ENCODE peak calls at places on chromosomes 3 and 15, in five cellular contexts. One of them, this sample, is unnamed.

GRCh38 chr15:92677998-92678397 is 22.4 kb upstream of the FAM174B start:
- DNase-seq in epithelial cell of esophagus: no peak
- DNase-seq in astrocyte of the cerebellum: no peak
- DNase-seq in GM12865: no peak
- DNase-seq in kidney: no peak
- DNase-seq in this sample: no peak

GRCh38 chr3:64073362-64073761 is 50.1 kb upstream of the PSMD6 start:
- DNase-seq in epithelial cell of esophagus: no peak
- DNase-seq in astrocyte of the cerebellum: no peak
- DNase-seq in GM12865: no peak
- DNase-seq in kidney: no peak
- DNase-seq in this sample: no peak

GRCh38 chr3:121660356-121661171 is at the start of gene HCLS1:
- DNase-seq in epithelial cell of esophagus: peak; percentile 20
- DNase-seq in astrocyte of the cerebellum: no peak
- DNase-seq in GM12865: peak; percentile 90
- DNase-seq in kidney: peak; percentile 75
- DNase-seq in this sample: no peak

GRCh38 chr3:5442106-5442785 is 254.7 kb downstream of the EDEM1 start:
- DNase-seq in epithelial cell of esophagus: peak; percentile 94
- DNase-seq in astrocyte of the cerebellum: no peak
- DNase-seq in GM12865: no peak
- DNase-seq in kidney: no peak
- DNase-seq in this sample: no peak

GRCh38 chr15:85592148-85592547 is 202.6 kb downstream of the KLHL25 start:
- DNase-seq in epithelial cell of esophagus: peak; percentile 86
- DNase-seq in astrocyte of the cerebellum: peak; percentile 77
- DNase-seq in GM12865: no peak
- DNase-seq in kidney: no peak
- DNase-seq in this sample: no peak

GRCh38 chr3:111809196-111809595 is 49.9 kb upstream of the PHLDB2 start:
- DNase-seq in epithelial cell of esophagus: no peak
- DNase-seq in astrocyte of the cerebellum: peak; percentile 68
- DNase-seq in GM12865: no peak
- DNase-seq in kidney: no peak
- DNase-seq in this sample: peak; percentile 27

GRCh38 chr3:102106421-102107097 is 257.2 kb downstream of the NFKBIZ start:
- DNase-seq in epithelial cell of esophagus: peak; percentile 41
- DNase-seq in astrocyte of the cerebellum: no peak
- DNase-seq in GM12865: no peak
- DNase-seq in kidney: no peak
- DNase-seq in this sample: no peak

GRCh38 chr3:36823806-36824205 is 59.5 kb upstream of the DCLK3 start:
- DNase-seq in epithelial cell of esophagus: no peak
- DNase-seq in astrocyte of the cerebellum: no peak
- DNase-seq in GM12865: no peak
- DNase-seq in kidney: no peak
- DNase-seq in this sample: no peak

GRCh38 chr3:12658593-12659058 is 5.3 kb downstream of the RAF1 start:
- DNase-seq in epithelial cell of esophagus: peak; percentile 35
- DNase-seq in astrocyte of the cerebellum: peak; percentile 89
- DNase-seq in GM12865: no peak
- DNase-seq in kidney: no peak
- DNase-seq in this sample: peak; percentile 84

GRCh38 chr15:37907136-37907535 is 27.3 kb upstream of the TMCO5A start:
- DNase-seq in epithelial cell of esophagus: peak; percentile 68
- DNase-seq in astrocyte of the cerebellum: no peak
- DNase-seq in GM12865: no peak
- DNase-seq in kidney: no peak
- DNase-seq in this sample: no peak

GRCh38 chr3:27093771-27094170 is 275.4 kb downstream of the NEK10 start:
- DNase-seq in epithelial cell of esophagus: peak; percentile 51
- DNase-seq in astrocyte of the cerebellum: no peak
- DNase-seq in GM12865: no peak
- DNase-seq in kidney: no peak
- DNase-seq in this sample: no peak

GRCh38 chr15:48554112-48554511 is 91.4 kb downstream of the FBN1 start:
- DNase-seq in epithelial cell of esophagus: no peak
- DNase-seq in astrocyte of the cerebellum: no peak
- DNase-seq in GM12865: no peak
- DNase-seq in kidney: no peak
- DNase-seq in this sample: no peak

GRCh38 chr3:32859604-32860237 is 41.9 kb downstream of the TRIM71 start:
- DNase-seq in epithelial cell of esophagus: no peak
- DNase-seq in astrocyte of the cerebellum: no peak
- DNase-seq in GM12865: no peak
- DNase-seq in kidney: no peak
- DNase-seq in this sample: no peak

GRCh38 chr15:57692709-57693108 is 13.8 kb upstream of the POLR2M start:
- DNase-seq in epithelial cell of esophagus: no peak
- DNase-seq in astrocyte of the cerebellum: no peak
- DNase-seq in GM12865: no peak
- DNase-seq in kidney: no peak
- DNase-seq in this sample: no peak

GRCh38 chr3:129197341-129197740 is 13.6 kb upstream of the CNBP start:
- DNase-seq in epithelial cell of esophagus: peak; percentile 74
- DNase-seq in astrocyte of the cerebellum: no peak
- DNase-seq in GM12865: no peak
- DNase-seq in kidney: no peak
- DNase-seq in this sample: no peak

GRCh38 chr3:28752290-28752689 is 403.7 kb upstream of the AZI2 start:
- DNase-seq in epithelial cell of esophagus: no peak
- DNase-seq in astrocyte of the cerebellum: no peak
- DNase-seq in GM12865: no peak
- DNase-seq in kidney: no peak
- DNase-seq in this sample: no peak

GRCh38 chr15:45384700-45385099 is 6.4 kb upstream of the GATM start:
- DNase-seq in epithelial cell of esophagus: no peak
- DNase-seq in astrocyte of the cerebellum: no peak
- DNase-seq in GM12865: no peak
- DNase-seq in kidney: no peak
- DNase-seq in this sample: no peak

GRCh38 chr3:104598848-104599501 is 767.7 kb upstream of the ALCAM start:
- DNase-seq in epithelial cell of esophagus: peak; percentile 80
- DNase-seq in astrocyte of the cerebellum: no peak
- DNase-seq in GM12865: peak; percentile 2
- DNase-seq in kidney: no peak
- DNase-seq in this sample: no peak

GRCh38 chr3:160694345-160694744 is 17.4 kb downstream of the ARL14 start:
- DNase-seq in epithelial cell of esophagus: no peak
- DNase-seq in astrocyte of the cerebellum: no peak
- DNase-seq in GM12865: no peak
- DNase-seq in kidney: no peak
- DNase-seq in this sample: no peak

GRCh38 chr3:171061749-171062148 is 35.2 kb upstream of the SLC2A2 start:
- DNase-seq in epithelial cell of esophagus: no peak
- DNase-seq in astrocyte of the cerebellum: no peak
- DNase-seq in GM12865: no peak
- DNase-seq in kidney: no peak
- DNase-seq in this sample: no peak

GRCh38 chr3:172125963-172126403 is 86.6 kb downstream of the FNDC3B start:
- DNase-seq in epithelial cell of esophagus: no peak
- DNase-seq in astrocyte of the cerebellum: peak; percentile 33
- DNase-seq in GM12865: no peak
- DNase-seq in kidney: no peak
- DNase-seq in this sample: no peak

GRCh38 chr3:2098398-2099027 is at the start of gene CNTN4:
- DNase-seq in epithelial cell of esophagus: peak; percentile 7
- DNase-seq in astrocyte of the cerebellum: peak; percentile 15
- DNase-seq in GM12865: peak; percentile 58
- DNase-seq in kidney: peak; percentile 89
- DNase-seq in this sample: no peak

GRCh38 chr3:185353823-185354614 is 8.9 kb upstream of the MAP3K13 start:
- DNase-seq in epithelial cell of esophagus: peak; percentile 86
- DNase-seq in astrocyte of the cerebellum: no peak
- DNase-seq in GM12865: peak; percentile 94
- DNase-seq in kidney: no peak
- DNase-seq in this sample: no peak

GRCh38 chr3:9497821-9498565 is 55.6 kb downstream of the LHFPL4 start:
- DNase-seq in epithelial cell of esophagus: peak; percentile 87
- DNase-seq in astrocyte of the cerebellum: no peak
- DNase-seq in GM12865: no peak
- DNase-seq in kidney: no peak
- DNase-seq in this sample: no peak

GRCh38 chr3:169430687-169431404 is 232.7 kb downstream of the MECOM start:
- DNase-seq in epithelial cell of esophagus: peak; percentile 63
- DNase-seq in astrocyte of the cerebellum: no peak
- DNase-seq in GM12865: peak; percentile 3
- DNase-seq in kidney: no peak
- DNase-seq in this sample: peak; percentile 13

GRCh38 chr3:94799420-94800060 is 736.7 kb downstream of the NSUN3 start:
- DNase-seq in epithelial cell of esophagus: peak; percentile 16
- DNase-seq in astrocyte of the cerebellum: no peak
- DNase-seq in GM12865: no peak
- DNase-seq in kidney: no peak
- DNase-seq in this sample: no peak

GRCh38 chr3:79297242-79297641 is 470.6 kb downstream of the ROBO1 start:
- DNase-seq in epithelial cell of esophagus: peak; percentile 87
- DNase-seq in astrocyte of the cerebellum: peak; percentile 83
- DNase-seq in GM12865: no peak
- DNase-seq in kidney: no peak
- DNase-seq in this sample: peak; percentile 78

GRCh38 chr3:52836991-52837390 is 2.2 kb upstream of the MUSTN1 start:
- DNase-seq in epithelial cell of esophagus: no peak
- DNase-seq in astrocyte of the cerebellum: no peak
- DNase-seq in GM12865: no peak
- DNase-seq in kidney: peak; percentile 32
- DNase-seq in this sample: no peak

GRCh38 chr3:38348903-38349302 is 2.3 kb downstream of the XYLB start:
- DNase-seq in epithelial cell of esophagus: peak; percentile 71
- DNase-seq in astrocyte of the cerebellum: no peak
- DNase-seq in GM12865: no peak
- DNase-seq in kidney: no peak
- DNase-seq in this sample: no peak

GRCh38 chr15:70149667-70150404 is 52.1 kb upstream of the TLE3 start:
- DNase-seq in epithelial cell of esophagus: peak; percentile 46
- DNase-seq in astrocyte of the cerebellum: no peak
- DNase-seq in GM12865: no peak
- DNase-seq in kidney: no peak
- DNase-seq in this sample: no peak

GRCh38 chr3:12479919-12480425 is 4.3 kb upstream of the TSEN2 start:
- DNase-seq in epithelial cell of esophagus: peak; percentile 56
- DNase-seq in astrocyte of the cerebellum: peak; percentile 19
- DNase-seq in GM12865: peak; percentile 62
- DNase-seq in kidney: no peak
- DNase-seq in this sample: no peak

GRCh38 chr3:125045965-125046364 is 9.8 kb downstream of the HEG1 start:
- DNase-seq in epithelial cell of esophagus: peak; percentile 67
- DNase-seq in astrocyte of the cerebellum: peak; percentile 76
- DNase-seq in GM12865: no peak
- DNase-seq in kidney: no peak
- DNase-seq in this sample: peak; percentile 39

GRCh38 chr15:70062321-70062956 is 35.3 kb downstream of the TLE3 start:
- DNase-seq in epithelial cell of esophagus: peak; percentile 21
- DNase-seq in astrocyte of the cerebellum: peak; percentile 94
- DNase-seq in GM12865: no peak
- DNase-seq in kidney: peak; percentile 92
- DNase-seq in this sample: peak; percentile 76

GRCh38 chr3:67692621-67693020 is 38.2 kb upstream of the SUCLG2 start:
- DNase-seq in epithelial cell of esophagus: no peak
- DNase-seq in astrocyte of the cerebellum: no peak
- DNase-seq in GM12865: no peak
- DNase-seq in kidney: no peak
- DNase-seq in this sample: no peak

GRCh38 chr3:133488785-133489367 is 84.6 kb upstream of the CDV3 start:
- DNase-seq in epithelial cell of esophagus: peak; percentile 56
- DNase-seq in astrocyte of the cerebellum: peak; percentile 19
- DNase-seq in GM12865: peak; percentile 70
- DNase-seq in kidney: no peak
- DNase-seq in this sample: peak; percentile 33

GRCh38 chr3:133489466-133490085 is 83.9 kb upstream of the CDV3 start:
- DNase-seq in epithelial cell of esophagus: peak; percentile 19
- DNase-seq in astrocyte of the cerebellum: no peak
- DNase-seq in GM12865: no peak
- DNase-seq in kidney: no peak
- DNase-seq in this sample: no peak

GRCh38 chr3:133486658-133487057 is 86.8 kb downstream of the BFSP2 start:
- DNase-seq in epithelial cell of esophagus: no peak
- DNase-seq in astrocyte of the cerebellum: no peak
- DNase-seq in GM12865: no peak
- DNase-seq in kidney: no peak
- DNase-seq in this sample: no peak

GRCh38 chr3:133487204-133487603 is 86.3 kb upstream of the CDV3 start:
- DNase-seq in epithelial cell of esophagus: no peak
- DNase-seq in astrocyte of the cerebellum: no peak
- DNase-seq in GM12865: no peak
- DNase-seq in kidney: no peak
- DNase-seq in this sample: no peak

GRCh38 chr3:133487920-133488540 is 85.5 kb upstream of the CDV3 start:
- DNase-seq in epithelial cell of esophagus: peak; percentile 39
- DNase-seq in astrocyte of the cerebellum: no peak
- DNase-seq in GM12865: peak; percentile 70
- DNase-seq in kidney: no peak
- DNase-seq in this sample: no peak
- TF ChIP-seq CTCF in epithelial cell of esophagus: peak; percentile 31
- TF ChIP-seq CTCF in astrocyte of the cerebellum: peak; percentile 35
- TF ChIP-seq CTCF in GM12865: peak; percentile 46
- TF ChIP-seq CTCF in kidney: peak; percentile 32
- TF ChIP-seq CTCF in this sample: peak; percentile 62

GRCh38 chr3:15065550-15066007 is 464 bp upstream of the MRPS25 start:
- DNase-seq in epithelial cell of esophagus: no peak
- DNase-seq in astrocyte of the cerebellum: no peak
- DNase-seq in GM12865: no peak
- DNase-seq in kidney: no peak
- DNase-seq in this sample: no peak
- H3K4me3 ChIP-seq in epithelial cell of esophagus: peak overlapping the region; percentile 92
- H3K4me3 ChIP-seq in astrocyte of the cerebellum: peak overlapping the region; percentile 94
- H3K4me3 ChIP-seq in GM12865: peak overlapping the region; percentile 66
- H3K4me3 ChIP-seq in kidney: peak overlapping the region; percentile 95
- H3K4me3 ChIP-seq in this sample: peak overlapping the region; percentile 87

GRCh38 chr15:81152799-81153198 is 18.7 kb downstream of the CFAP161 start:
- DNase-seq in epithelial cell of esophagus: peak; percentile 65
- DNase-seq in astrocyte of the cerebellum: no peak
- DNase-seq in GM12865: no peak
- DNase-seq in kidney: no peak
- DNase-seq in this sample: no peak

GRCh38 chr15:81155375-81156218 is 21.5 kb downstream of the CFAP161 start:
- DNase-seq in epithelial cell of esophagus: peak; percentile 75
- DNase-seq in astrocyte of the cerebellum: peak; percentile 47
- DNase-seq in GM12865: peak; percentile 62
- DNase-seq in kidney: no peak
- DNase-seq in this sample: peak; percentile 53

GRCh38 chr15:81151389-81151788 is 17.3 kb downstream of the CFAP161 start:
- DNase-seq in epithelial cell of esophagus: no peak
- DNase-seq in astrocyte of the cerebellum: no peak
- DNase-seq in GM12865: no peak
- DNase-seq in kidney: no peak
- DNase-seq in this sample: no peak

GRCh38 chr15:81156324-81156723 is 22.3 kb downstream of the CFAP161 start:
- DNase-seq in epithelial cell of esophagus: no peak
- DNase-seq in astrocyte of the cerebellum: no peak
- DNase-seq in GM12865: no peak
- DNase-seq in kidney: no peak
- DNase-seq in this sample: no peak

GRCh38 chr15:81152339-81152738 is 18.3 kb downstream of the CFAP161 start:
- DNase-seq in epithelial cell of esophagus: no peak
- DNase-seq in astrocyte of the cerebellum: no peak
- DNase-seq in GM12865: no peak
- DNase-seq in kidney: no peak
- DNase-seq in this sample: no peak
- TF ChIP-seq CTCF in epithelial cell of esophagus: no peak
- TF ChIP-seq CTCF in astrocyte of the cerebellum: no peak
- TF ChIP-seq CTCF in GM12865: no peak
- TF ChIP-seq CTCF in kidney: no peak
- TF ChIP-seq CTCF in this sample: no peak

GRCh38 chr15:62769604-62770003 is 272.9 kb upstream of the TPM1 start:
- DNase-seq in epithelial cell of esophagus: peak; percentile 89
- DNase-seq in astrocyte of the cerebellum: peak; percentile 85
- DNase-seq in GM12865: no peak
- DNase-seq in kidney: no peak
- DNase-seq in this sample: peak; percentile 53
- H3K4me3 ChIP-seq in epithelial cell of esophagus: no peak overlapping the region
- H3K4me3 ChIP-seq in astrocyte of the cerebellum: no peak overlapping the region
- H3K4me3 ChIP-seq in GM12865: no peak overlapping the region
- H3K4me3 ChIP-seq in kidney: no peak overlapping the region
- H3K4me3 ChIP-seq in this sample: no peak overlapping the region

This sample was measured in AG09309.